ENCODE peak calls at places on chromosomes 11 and 22, in seven cellular contexts. K, T, R, Z, A, F and L are unnamed samples.

GRCh38 chr11:88478136-88478785 is 140.7 kb upstream of the CTSC start:
- DNase-seq in K (no peak), T (no peak), R (no peak), Z (no peak), A (no peak), F (no peak), L (no peak)

GRCh38 chr11:19200410-19201201 is 1.2 kb downstream of the CSRP3 start:
- DNase-seq in K (no peak), T (no peak), R (peak; percentile 56), Z (peak; percentile 78), A (peak; percentile 11), F (no peak), L (peak; percentile 4)

GRCh38 chr11:80414766-80415165 is 973.9 kb upstream of the TENM4 start:
- DNase-seq in K (no peak), T (no peak), R (no peak), Z (no peak), A (no peak), F (no peak), L (no peak)

GRCh38 chr11:9821008-9821752 is 157.3 kb downstream of the SWAP70 start:
- DNase-seq in K (no peak), T (no peak), R (no peak), Z (peak; percentile 50), A (no peak), F (no peak), L (no peak)

GRCh38 chr11:115047631-115048030 is 369.3 kb downstream of the NXPE2 start:
- DNase-seq in K (no peak), T (no peak), R (no peak), Z (no peak), A (no peak), F (no peak), L (no peak)

GRCh38 chr11:44018127-44018521 is 29.7 kb upstream of the ACCSL start:
- DNase-seq in K (no peak), T (no peak), R (no peak), Z (no peak), A (no peak), F (no peak), L (no peak)

GRCh38 chr22:34072585-34072984 is 152.3 kb upstream of the LARGE1 start:
- DNase-seq in K (no peak), T (no peak), R (no peak), Z (no peak), A (no peak), F (no peak), L (no peak)

GRCh38 chr11:488992-489391 is 18.1 kb downstream of the RNH1 start:
- DNase-seq in K (no peak), T (no peak), R (no peak), Z (peak; percentile 91), A (no peak), F (no peak), L (no peak)

GRCh38 chr22:41758231-41758630 is 42.2 kb upstream of the CCDC134 start:
- DNase-seq in K (no peak), T (no peak), R (no peak), Z (no peak), A (no peak), F (no peak), L (no peak)

GRCh38 chr11:102047305-102047924 is at the start of gene CFAP300:
- DNase-seq in K (peak; percentile 85), T (peak; percentile 69), R (peak; percentile 94), Z (peak; percentile 94), A (no peak), F (peak; percentile 77), L (peak; percentile 9)

GRCh38 chr11:128361451-128362020 is 225.8 kb downstream of the ETS1 start:
- DNase-seq in K (no peak), T (no peak), R (no peak), Z (peak; percentile 11), A (peak; percentile 52), F (no peak), L (no peak)

GRCh38 chr11:45470151-45471001 is 184.2 kb upstream of the SYT13 start:
- DNase-seq in K (no peak), T (no peak), R (no peak), Z (peak; percentile 58), A (no peak), F (no peak), L (no peak)

GRCh38 chr11:117995472-117995871 is 9.3 kb downstream of the IL10RA start:
- DNase-seq in K (no peak), T (no peak), R (no peak), Z (no peak), A (no peak), F (no peak), L (no peak)
- H3K4me3 ChIP-seq in K (no peak overlapping the region), T (no peak overlapping the region), R (no peak overlapping the region), Z (no peak overlapping the region), A (no peak overlapping the region), F (no peak overlapping the region), L (no peak overlapping the region)

GRCh38 chr11:124195419-124195734 is 12.2 kb downstream of the OR10D3 start:
- DNase-seq in K (no peak), T (no peak), R (no peak), Z (no peak), A (no peak), F (no peak), L (no peak)

GRCh38 chr11:124199702-124200101 is 16.6 kb downstream of the OR10D3 start:
- DNase-seq in K (no peak), T (no peak), R (no peak), Z (no peak), A (no peak), F (no peak), L (no peak)

GRCh38 chr11:124200671-124201070 is 17.5 kb downstream of the OR10D3 start:
- DNase-seq in K (no peak), T (no peak), R (no peak), Z (no peak), A (no peak), F (no peak), L (no peak)

GRCh38 chr11:124197999-124198398 is 14.9 kb downstream of the OR10D3 start:
- DNase-seq in K (no peak), T (no peak), R (no peak), Z (no peak), A (no peak), F (no peak), L (no peak)

GRCh38 chr11:124198852-124199389 is 15.8 kb downstream of the OR10D3 start:
- DNase-seq in K (no peak), T (no peak), R (no peak), Z (no peak), A (no peak), F (no peak), L (no peak)
- TF ChIP-seq CTCF in K (no peak), T (no peak), R (no peak), Z (no peak), A (no peak), F (no peak), L (no peak)

GRCh38 chr11:120688166-120688565 is 176.6 kb downstream of the GRIK4 start:
- DNase-seq in K (no peak), T (no peak), R (no peak), Z (peak; percentile 29), A (no peak), F (no peak), L (no peak)
- H3K27me3 ChIP-seq in K (no peaks in the 10 kb centered on the region), T (no peaks in the 10 kb centered on the region), R (no peaks in the 10 kb centered on the region), Z (peaks cover 28% of the 10 kb centered on the region), A (peaks cover 33% of the 10 kb centered on the region), F (no peaks in the 10 kb centered on the region), L (peaks cover 4% of the 10 kb centered on the region)

DNA sequence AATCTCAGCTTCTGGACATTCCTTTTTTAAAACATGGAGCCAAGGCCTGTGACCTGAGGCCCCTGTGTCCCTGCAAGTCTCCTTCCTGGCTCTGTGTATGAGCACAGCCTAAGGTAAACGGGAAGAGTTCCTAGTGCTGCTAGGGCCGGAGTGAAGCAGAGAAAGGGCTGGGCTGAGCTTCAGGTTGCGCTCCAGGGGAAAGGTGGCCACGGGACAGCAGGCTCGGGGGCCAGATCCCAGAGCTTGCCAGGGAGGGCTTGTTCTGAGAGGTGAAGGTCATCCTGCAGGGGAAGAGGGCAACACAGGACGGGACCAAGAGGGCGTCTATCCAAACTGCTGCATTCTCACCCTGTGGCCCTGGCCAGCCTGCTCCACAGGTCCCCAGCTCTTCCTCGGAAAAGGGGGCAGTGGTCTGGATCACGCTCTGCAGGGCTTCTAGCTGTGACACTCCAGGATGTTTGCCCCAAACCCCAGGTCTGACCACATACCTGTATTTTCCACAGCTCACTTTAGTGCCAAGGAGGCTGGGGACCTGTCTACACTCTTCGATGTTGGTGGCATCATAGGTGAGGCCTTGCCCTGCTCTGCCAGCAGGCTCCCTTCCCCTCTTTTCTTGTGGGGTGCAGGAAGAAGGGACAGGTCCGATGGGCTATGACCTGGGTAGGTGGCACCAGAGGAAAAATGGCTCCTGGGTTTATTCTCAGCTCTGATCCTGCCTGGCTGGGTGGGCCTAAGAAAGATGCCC is 20.4 kb downstream of the SLC37A2 start:
- DNase-seq in K (no peak), T (no peak), R (no peak), Z (no peak), A (no peak), F (no peak), L (no peak)
- H3K4me3 ChIP-seq in K (no peak overlapping the region), T (no peak overlapping the region), R (no peak overlapping the region), Z (no peak overlapping the region), A (no peak overlapping the region), F (no peak overlapping the region), L (no peak overlapping the region)